ENCODE peak calls at places on chromosome 3, in five cellular contexts. W, A, D, M and B are unnamed samples.

GRCh38 chr3:187616307-187616939 is 53.8 kb downstream of the SST start:
- DNase-seq in W (peak), A (peak), D (peak), M (no peak), B (peak)

GRCh38 chr3:42092006-42092405 is 849 bp downstream of the TRAK1 start:
- DNase-seq in W (peak), A (no peak), D (no peak), M (no peak), B (no peak)

GRCh38 chr3:71611099-71611498 is 27.6 kb upstream of the FOXP1 start:
- DNase-seq in W (no peak), A (no peak), D (no peak), M (no peak), B (no peak)

GRCh38 chr3:71062920-71063767 is 520.4 kb downstream of the FOXP1 start:
- DNase-seq in W (peak), A (no peak), D (no peak), M (no peak), B (peak)

GRCh38 chr3:45442679-45443214 is 54.4 kb downstream of the LARS2 start:
- DNase-seq in W (no peak), A (no peak), D (no peak), M (no peak), B (no peak)

GRCh38 chr3:142993958-142994442 is 7.4 kb upstream of the U2SURP start:
- DNase-seq in W (peak), A (peak), D (peak), M (no peak), B (peak)

GRCh38 chr3:58564456-58565160 is 12.6 kb downstream of the FAM107A start:
- DNase-seq in W (peak), A (no peak), D (no peak), M (no peak), B (peak)

GRCh38 chr3:134362670-134363380 is 11.4 kb downstream of the AMOTL2 start:
- DNase-seq in W (no peak), A (no peak), D (no peak), M (no peak), B (no peak)

GRCh38 chr3:64393193-64393592 is 167.9 kb upstream of the PRICKLE2 start:
- DNase-seq in W (no peak), A (no peak), D (no peak), M (no peak), B (no peak)

GRCh38 chr3:7203969-7204847 is 343.3 kb downstream of the GRM7 start:
- DNase-seq in W (no peak), A (no peak), D (no peak), M (no peak), B (no peak)

GRCh38 chr3:173988912-173989311 is 591.4 kb downstream of the NLGN1 start:
- DNase-seq in W (no peak), A (no peak), D (no peak), M (no peak), B (no peak)

GRCh38 chr3:35946121-35946856 is 307.0 kb downstream of the ARPP21 start:
- DNase-seq in W (peak), A (peak), D (no peak), M (no peak), B (peak)

GRCh38 chr3:179281825-179282224 is 30.9 kb upstream of the KCNMB3 start:
- DNase-seq in W (no peak), A (no peak), D (no peak), M (no peak), B (no peak)

GRCh38 chr3:172191629-172192028 is 152.3 kb downstream of the FNDC3B start:
- DNase-seq in W (no peak), A (no peak), D (no peak), M (no peak), B (no peak)

GRCh38 chr3:39383190-39383912 is at the start of gene SLC25A38:
- DNase-seq in W (peak), A (peak), D (peak), M (no peak), B (peak)

GRCh38 chr3:97942801-97943546 is 29.3 kb downstream of the RIOX2 start:
- DNase-seq in W (peak), A (no peak), D (no peak), M (no peak), B (no peak)

GRCh38 chr3:97935842-97936241 is 36.4 kb downstream of the RIOX2 start:
- DNase-seq in W (peak), A (no peak), D (no peak), M (no peak), B (no peak)

GRCh38 chr3:97938444-97938843 is 33.8 kb downstream of the RIOX2 start:
- DNase-seq in W (no peak), A (no peak), D (no peak), M (no peak), B (no peak)

GRCh38 chr3:97937205-97937604 is 35.0 kb downstream of the RIOX2 start:
- DNase-seq in W (no peak), A (no peak), D (no peak), M (no peak), B (no peak)

DNA sequence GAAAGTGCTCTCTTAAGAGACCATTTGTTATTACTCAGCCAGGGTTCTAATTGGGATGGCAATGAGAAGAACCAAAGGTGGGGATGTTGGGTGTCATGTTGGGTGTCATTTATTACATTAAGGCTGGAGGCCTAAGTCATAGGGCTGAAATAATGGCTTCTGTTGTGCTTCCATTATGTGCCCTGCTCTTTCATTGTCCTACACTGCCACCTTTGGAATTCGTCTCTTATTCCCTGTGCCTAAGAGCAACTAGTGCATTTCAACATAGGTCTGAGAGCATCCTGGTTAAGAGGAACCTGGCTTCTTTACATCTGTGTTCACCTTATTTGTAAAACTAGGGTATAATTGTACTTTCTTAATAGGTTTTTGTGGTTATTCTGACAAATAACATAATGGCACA is 32.2 kb downstream of the RIOX2 start:
- DNase-seq in W (no peak), A (no peak), D (no peak), M (no peak), B (no peak)
- TF ChIP-seq CTCF in W (no peak), A (no peak), D (no peak), M (no peak), B (no peak)

DNA sequence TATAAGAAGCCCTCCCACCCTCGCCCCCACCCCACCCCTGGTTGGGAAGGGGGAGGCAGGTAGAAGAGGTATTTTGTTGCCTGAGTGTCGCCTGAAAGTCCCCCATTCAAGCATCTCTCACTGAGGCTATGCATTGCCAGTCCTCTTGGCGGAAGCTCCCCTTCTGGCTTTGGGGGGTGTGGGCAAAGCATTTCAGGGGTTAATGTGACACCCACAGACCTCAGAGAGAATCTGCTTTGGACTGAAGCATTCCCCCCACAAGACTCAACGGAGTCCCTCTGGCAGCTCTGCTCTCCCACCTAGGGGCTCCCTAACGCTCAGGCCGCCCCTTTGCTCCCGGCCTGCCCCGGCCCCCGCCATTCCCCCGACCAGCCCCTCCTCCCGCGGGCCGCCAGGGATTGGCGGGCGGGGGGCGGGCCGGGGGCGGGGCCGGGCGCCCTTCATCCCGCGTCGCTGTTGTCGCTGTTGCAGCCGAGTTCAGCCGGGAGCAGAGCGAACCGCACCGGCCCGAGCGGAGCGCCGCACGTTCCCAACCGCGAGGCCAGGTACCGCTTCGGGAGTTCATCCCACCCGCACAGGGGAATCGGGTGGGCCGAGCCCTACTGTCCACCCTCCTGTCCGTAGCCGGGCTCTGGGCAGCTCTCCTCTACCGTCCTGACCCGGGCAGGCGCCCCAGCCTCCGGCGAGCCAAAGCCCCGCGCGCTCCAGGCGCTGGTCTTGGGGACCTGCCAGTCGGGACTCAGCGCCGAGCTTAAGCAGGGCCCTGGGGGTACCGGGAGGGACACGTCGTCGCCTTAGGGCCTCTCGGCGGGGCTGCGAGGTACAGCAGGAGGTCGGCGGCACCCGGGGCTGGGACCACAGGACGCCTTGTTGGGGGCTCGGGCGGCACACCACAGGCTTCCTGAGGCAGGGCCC is at the start of gene SLC38A3:
- DNase-seq in W (no peak), A (no peak), D (no peak), M (no peak), B (no peak)
- H3K4me3 ChIP-seq in W (peak), A (no peak), D (peak), M (no peak), B (peak)

GRCh38 chr3:176633511-176633910 is 563.8 kb downstream of the TBL1XR1 start:
- DNase-seq in W (no peak), A (no peak), D (no peak), M (no peak), B (no peak)
- TF ChIP-seq CTCF in W (peak), A (no peak), D (no peak), M (no peak), B (no peak)

DNA sequence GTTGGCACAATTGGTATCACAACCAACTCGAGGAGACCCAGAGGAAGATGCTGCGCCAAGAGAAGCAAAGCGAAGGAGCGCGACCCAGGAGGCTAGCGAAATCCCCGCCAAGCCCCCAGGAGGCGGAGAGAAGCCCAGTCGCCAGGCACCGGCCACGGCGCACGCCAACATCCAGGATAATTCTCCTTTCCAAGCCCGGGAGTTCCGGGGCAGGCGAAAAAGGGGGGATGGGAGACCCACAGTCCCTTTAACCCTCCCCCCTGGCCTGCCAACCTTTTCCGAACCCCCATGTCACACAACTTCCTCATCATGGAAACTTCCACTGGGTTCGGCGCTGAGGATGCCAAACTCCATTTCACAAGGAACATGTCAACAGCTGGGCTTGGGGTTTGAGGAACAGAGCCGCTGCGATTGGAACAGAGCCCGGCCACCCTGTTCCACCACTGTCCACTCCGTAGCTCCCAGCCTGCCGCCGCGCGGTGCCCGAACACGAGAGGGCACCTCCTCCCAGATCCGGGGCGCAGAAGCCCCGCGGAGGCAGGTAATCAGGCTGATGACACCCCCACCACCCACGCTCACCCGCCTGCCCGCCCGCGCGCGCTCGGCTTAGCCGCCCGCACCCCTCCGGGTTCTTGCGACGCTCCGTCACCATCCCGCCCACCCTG is 567 bp downstream of the THRB start:
- DNase-seq in W (peak), A (no peak), D (peak), M (no peak), B (peak)
- H3K4me3 ChIP-seq in W (peak), A (no peak), D (peak), M (no peak), B (peak)

GRCh38 chr3:155983834-155984474 is 113.5 kb downstream of the GMPS start:
- DNase-seq in W (no peak), A (no peak), D (no peak), M (no peak), B (peak)
- TF ChIP-seq CTCF in W (peak), A (no peak), D (no peak), M (no peak), B (no peak)

DNA sequence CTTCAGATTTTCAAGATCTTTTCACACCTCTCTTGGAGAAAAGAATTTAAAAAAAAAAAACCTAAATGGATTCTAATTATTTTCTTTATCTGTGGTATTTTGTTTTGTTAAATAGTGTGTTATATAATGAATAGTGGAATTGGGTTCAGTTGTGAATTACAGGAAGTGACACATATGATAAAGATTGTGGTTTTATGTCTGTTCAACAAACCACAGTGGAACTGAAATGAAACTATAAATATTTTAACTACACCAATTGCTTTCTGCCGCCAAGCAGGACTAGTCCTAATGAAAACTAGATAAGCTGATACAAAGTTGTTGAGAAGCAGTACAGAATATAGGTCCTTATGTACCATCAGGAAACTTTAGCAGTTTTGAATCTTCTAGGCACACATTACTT is 121.6 kb downstream of the UBE2E2 start:
- DNase-seq in W (peak), A (peak), D (no peak), M (peak), B (peak)
- H3K4me3 ChIP-seq in W (no peak), A (peak), D (no peak), M (no peak), B (no peak)

GRCh38 chr3:138442996-138443395 is 8.6 kb downstream of the ESYT3 start:
- DNase-seq in W (no peak), A (no peak), D (no peak), M (no peak), B (no peak)

GRCh38 chr3:138445654-138446053 is 11.2 kb downstream of the ESYT3 start:
- DNase-seq in W (no peak), A (no peak), D (no peak), M (no peak), B (no peak)

GRCh38 chr3:138442433-138442832 is 8.0 kb downstream of the ESYT3 start:
- DNase-seq in W (no peak), A (no peak), D (peak), M (no peak), B (peak)

GRCh38 chr3:138441742-138442141 is 7.3 kb downstream of the ESYT3 start:
- DNase-seq in W (no peak), A (no peak), D (no peak), M (no peak), B (no peak)

GRCh38 chr3:138444104-138444503 is 9.7 kb downstream of the ESYT3 start:
- DNase-seq in W (no peak), A (no peak), D (no peak), M (no peak), B (no peak)
- TF ChIP-seq CTCF in W (no peak), A (no peak), D (no peak), M (no peak), B (no peak)

DNA sequence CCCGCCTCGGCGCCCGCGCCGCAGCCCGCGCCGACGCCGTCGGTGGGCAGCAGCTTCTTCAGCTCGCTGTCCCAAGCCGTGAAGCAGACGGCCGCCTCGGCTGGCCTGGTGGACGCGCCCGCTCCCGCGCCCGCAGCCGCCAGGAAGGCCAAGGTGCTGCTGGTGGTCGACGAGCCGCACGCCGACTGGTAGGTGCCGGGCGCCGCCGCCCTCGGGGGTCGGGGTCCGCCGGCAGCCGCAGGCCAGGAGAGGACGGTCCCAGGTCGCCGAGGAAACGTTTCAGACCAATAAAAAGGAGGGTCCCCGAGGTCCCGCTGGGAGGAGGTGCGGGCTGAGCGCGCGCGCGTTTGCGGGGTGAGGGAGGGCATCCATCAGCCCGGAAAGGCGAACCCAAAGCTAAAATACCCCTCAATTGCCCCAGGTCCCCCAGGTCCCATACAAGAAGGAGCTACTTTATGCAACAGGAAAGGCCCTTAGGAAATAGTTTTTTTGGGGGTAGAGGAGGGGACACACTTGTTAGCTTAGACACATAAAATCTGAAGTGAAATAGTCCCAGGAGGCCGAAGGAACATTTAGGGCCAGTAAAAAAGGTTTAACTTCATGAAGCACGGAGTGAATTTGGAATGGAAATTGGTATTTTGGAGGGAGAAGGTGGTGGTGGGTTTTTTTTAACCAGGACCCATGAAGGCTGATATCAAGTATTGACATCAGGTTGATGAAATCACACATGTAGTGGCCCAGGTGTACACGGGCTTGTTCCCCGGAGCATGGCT is 739 bp downstream of the SYN2 start:
- DNase-seq in W (no peak), A (no peak), D (no peak), M (no peak), B (no peak)
- H3K4me3 ChIP-seq in W (no peak), A (no peak), D (no peak), M (no peak), B (no peak)